ENCODE peak calls at places on chromosomes 2 and 18, in six cellular contexts. P is suprapubic skin, R is A549, B is ovary, J is stomach, E is transverse colon. M is an unnamed sample.

GRCh38 chr18:22683196-22683676 is 249.9 kb upstream of the RBBP8 start:
- DNase-seq in E (peak), J (peak), B (peak), P (no peak), R (peak), M (peak)

GRCh38 chr2:234676109-234676858 is 179.4 kb upstream of the ARL4C start:
- DNase-seq in J (no peak), P (peak), B (no peak), E (no peak), R (no peak), M (no peak)

GRCh38 chr18:9779630-9780029 is 71.5 kb downstream of the RAB31 start:
- DNase-seq in J (peak), E (peak), B (no peak), P (no peak), R (peak), M (no peak)

GRCh38 chr18:31643003-31643402 is 41.4 kb downstream of the B4GALT6 start:
- DNase-seq in E (no peak), P (no peak), R (no peak), B (no peak), J (no peak), M (no peak)

GRCh38 chr18:8754995-8755955 is 49.9 kb downstream of the MTCL1 start:
- DNase-seq in E (peak), J (no peak), R (no peak), P (no peak), B (no peak), M (no peak)

GRCh38 chr2:55489467-55490062 is 30.0 kb upstream of the CFAP36 start:
- DNase-seq in P (no peak), J (no peak), B (no peak), R (no peak), E (no peak), M (no peak)

GRCh38 chr2:100109986-100110980 is 32.1 kb downstream of the AFF3 start:
- DNase-seq in R (no peak), B (no peak), E (no peak), J (no peak), P (no peak), M (no peak)

GRCh38 chr2:45675130-45675812 is 23.8 kb downstream of the PRKCE start:
- DNase-seq in R (no peak), P (no peak), J (peak), B (no peak), E (peak), M (no peak)

GRCh38 chr2:1605659-1606400 is 138.5 kb downstream of the PXDN start:
- DNase-seq in P (no peak), J (no peak), B (no peak), E (no peak), R (no peak), M (peak)

GRCh38 chr2:48528431-48528830 is 1.5 kb upstream of the STON1 start:
- DNase-seq in P (no peak), R (no peak), E (no peak), B (no peak), J (no peak), M (no peak)

GRCh38 chr18:50866765-50867164 is 12.2 kb upstream of the ME2 start:
- DNase-seq in E (no peak), B (no peak), J (no peak), P (no peak), R (no peak), M (no peak)
- TF ChIP-seq CTCF in E (no peak), B (no peak), J (no peak), P (no peak), R (peak), M (no peak)

DNA sequence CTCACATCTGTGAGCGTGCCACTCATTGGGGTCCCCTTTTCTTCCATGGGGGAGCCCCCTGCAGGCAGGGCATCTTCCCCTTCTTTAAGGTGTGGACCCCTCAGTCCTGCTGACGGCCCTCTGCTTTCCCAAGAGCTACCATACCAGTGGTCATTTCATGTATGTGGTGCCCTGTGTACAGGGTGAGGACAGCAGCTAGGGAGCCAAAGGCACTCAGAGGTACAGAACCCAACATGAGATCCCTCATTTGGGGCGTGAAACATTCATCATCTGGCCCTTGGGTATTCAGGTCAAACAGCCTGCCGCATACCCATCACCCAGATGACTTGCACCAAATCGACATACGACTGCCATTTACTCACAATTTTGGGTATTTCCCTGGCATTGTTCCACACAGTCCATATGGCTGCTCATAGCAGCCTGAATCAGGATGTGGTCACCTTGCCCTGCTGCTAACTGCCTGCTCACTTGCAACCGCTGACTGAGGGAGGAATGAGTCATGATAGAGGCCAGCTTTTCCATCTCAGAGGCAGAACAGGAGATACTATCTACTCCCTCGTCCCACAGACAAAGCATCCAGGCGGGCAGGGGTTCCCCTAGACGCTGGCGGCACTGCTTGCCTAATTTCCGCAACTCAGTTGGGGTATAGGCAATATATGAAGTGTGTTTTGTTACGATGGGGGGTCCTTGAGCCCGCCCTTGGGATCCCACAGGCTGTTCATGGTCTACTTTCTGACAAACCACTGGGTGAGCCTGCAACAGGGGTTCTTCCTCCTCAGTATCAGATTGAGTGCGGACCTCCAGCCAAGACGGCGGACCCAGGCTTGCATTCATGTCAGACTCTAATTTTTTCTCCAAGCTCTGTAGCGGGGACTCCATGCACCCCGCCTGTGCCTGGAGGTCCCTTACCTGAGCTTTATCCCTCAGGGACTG is 228.6 kb downstream of the SATB2 start:
- DNase-seq in B (no peak), J (no peak), P (no peak), E (no peak), R (peak), M (no peak)
- TF ChIP-seq EP300 in B (no peak), J (no peak), P (no peak), E (no peak), R (no peak), M (no peak)

DNA sequence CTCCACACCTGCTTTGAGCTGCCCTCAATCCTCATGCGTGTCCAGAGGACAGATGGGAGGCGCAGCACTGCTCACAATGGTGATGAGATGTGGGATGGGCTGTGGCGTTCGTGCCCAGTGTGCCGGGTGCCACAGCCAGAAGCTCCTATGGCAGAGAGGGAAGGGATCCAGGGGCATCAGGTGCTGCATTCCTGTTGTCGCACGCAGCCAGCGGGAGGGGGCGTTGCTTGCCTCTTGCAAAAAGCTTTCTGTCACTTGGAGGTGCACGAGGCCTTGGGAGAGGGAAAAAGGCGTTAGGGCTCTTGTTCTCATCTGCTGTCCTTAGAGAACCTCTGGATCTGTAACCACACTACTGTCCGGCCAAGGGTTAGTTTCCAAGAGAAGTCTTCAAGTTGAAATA is 29.2 kb upstream of the ALLC start:
- DNase-seq in P (no peak), E (no peak), B (peak), R (peak), J (peak), M (peak)
- TF ChIP-seq CTCF in P (no peak), E (no peak), B (no peak), R (no peak), J (no peak), M (no peak)

GRCh38 chr2:215870088-215870490 is 143.3 kb downstream of the MREG start:
- DNase-seq in P (no peak), J (no peak), B (no peak), R (peak), E (no peak), M (no peak)
- TF ChIP-seq EP300 in P (no peak), J (no peak), B (no peak), R (no peak), E (peak), M (no peak)

GRCh38 chr2:112462178-112462577 is 19.8 kb upstream of the TTL start:
- DNase-seq in P (no peak), R (no peak), B (no peak), J (no peak), E (no peak), M (no peak)

GRCh38 chr2:112463256-112463655 is 18.7 kb upstream of the TTL start:
- DNase-seq in B (no peak), R (no peak), J (no peak), P (no peak), E (no peak), M (no peak)

DNA sequence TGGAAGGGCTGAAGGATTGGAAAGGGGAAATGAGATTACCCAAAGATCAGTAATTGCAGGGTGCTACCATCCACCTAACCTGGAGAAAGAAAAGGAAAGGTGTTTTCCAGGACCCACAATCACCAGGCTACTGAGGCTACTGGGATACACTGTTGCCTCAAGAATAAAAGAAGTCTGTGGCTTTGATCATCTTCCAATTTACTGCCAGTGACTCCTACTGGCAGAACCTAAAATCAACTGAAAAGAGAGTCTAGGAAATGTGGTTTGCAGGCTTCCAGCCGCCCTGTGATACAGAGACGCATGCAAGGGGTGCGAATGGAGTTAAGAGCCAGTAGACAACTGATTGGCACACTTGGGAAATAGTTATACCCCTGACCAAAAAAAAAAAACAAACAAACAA is 16.6 kb upstream of the TTL start:
- DNase-seq in E (no peak), J (no peak), P (no peak), B (no peak), R (peak), M (no peak)
- TF ChIP-seq CTCF in E (no peak), J (no peak), P (no peak), B (no peak), R (no peak), M (no peak)

DNA sequence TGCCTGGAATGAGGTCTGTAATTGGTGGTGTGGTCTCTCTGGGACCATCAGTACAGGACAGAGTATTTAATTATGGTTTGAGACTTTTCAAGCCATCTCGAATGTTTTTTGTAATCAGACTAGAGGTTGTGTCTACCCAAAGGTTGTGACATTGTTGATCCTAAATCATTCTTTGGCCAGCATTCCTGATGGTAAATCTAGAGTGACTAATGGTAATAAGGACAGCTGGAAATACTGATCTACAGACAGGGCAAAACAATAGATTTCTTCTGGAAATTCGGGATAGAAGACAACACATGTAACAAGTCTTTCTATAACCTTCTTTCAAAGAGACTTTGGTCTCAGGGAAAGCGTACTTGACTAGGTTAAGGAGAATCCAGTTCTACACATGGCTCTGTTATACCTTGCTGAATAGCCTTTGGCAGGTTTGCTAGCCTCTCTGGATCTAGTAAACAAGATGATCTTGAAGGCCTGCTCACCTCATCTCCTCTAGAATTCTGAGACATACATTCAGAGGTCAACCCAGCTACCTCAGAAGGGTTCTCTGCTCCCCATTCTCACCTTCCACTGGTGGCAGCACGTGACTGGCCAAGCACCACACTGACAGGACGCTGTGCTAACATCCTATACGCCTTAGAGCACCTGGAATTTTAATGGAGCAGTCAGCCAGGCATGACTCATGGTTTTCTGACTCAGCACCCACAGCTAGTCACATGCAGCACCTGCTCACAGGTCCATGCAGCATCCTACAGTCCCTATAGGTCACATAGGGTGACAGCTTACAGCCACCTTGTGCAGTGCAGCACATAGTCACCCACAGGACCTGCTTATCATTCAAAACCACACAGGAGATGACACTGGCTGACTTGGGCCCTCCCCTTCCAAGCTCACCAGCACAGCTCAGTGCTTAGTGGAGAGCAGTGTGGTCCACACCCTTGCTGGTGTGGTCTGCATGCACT is 12.2 kb downstream of the PLB1 start:
- DNase-seq in J (peak), P (no peak), R (peak), E (peak), B (no peak), M (no peak)
- TF ChIP-seq EP300 in J (no peak), P (no peak), R (no peak), E (no peak), B (no peak), M (no peak)

DNA sequence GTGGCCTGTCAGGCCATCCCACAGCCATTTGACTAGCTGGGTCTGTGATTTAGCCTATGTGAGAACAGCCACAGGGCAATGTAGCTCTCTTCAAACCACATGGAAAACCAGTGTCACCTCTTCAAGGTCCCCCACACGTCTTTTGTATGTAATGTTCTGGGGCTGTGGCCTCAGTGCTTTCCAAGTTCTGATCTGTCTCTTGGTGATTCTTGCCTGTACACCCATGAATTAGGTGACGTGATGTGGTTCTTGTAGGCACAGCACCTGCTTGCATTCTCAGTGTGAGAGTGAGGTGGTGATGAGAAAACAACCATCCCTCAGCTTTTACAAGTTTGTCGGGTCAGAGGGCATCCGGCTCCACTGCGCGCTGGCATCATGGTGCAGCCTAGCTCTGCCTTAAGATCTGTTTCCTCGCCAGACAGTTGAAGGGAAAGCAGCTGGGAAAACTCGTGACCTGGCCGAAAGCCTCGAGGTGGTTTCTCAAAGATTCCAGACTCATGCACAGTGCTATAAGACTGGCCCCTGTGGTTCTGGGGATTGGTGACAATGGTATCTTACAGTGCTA is 125.8 kb downstream of the TANC1 start:
- DNase-seq in P (no peak), B (peak), E (peak), R (no peak), J (no peak), M (peak)
- TF ChIP-seq CTCF in P (no peak), B (no peak), E (no peak), R (no peak), J (no peak), M (no peak)